ENCODE peak calls at places on chromosome 20, in four cellular contexts. One of them, this sample, is unnamed.

GRCh38 chr20:9617940-9618339 is 103.5 kb downstream of the LAMP5 start:
- DNase-seq in H7: peak; percentile 35
- DNase-seq in testis: peak; percentile 58
- DNase-seq in CD4-positive, alpha-beta T cell: no peak
- DNase-seq in this sample: peak; percentile 7

GRCh38 chr20:3041818-3042504 is 1.5 kb upstream of the GNRH2 start:
- DNase-seq in H7: no peak
- DNase-seq in testis: no peak
- DNase-seq in CD4-positive, alpha-beta T cell: no peak
- DNase-seq in this sample: no peak

GRCh38 chr20:48102821-48103635 is 317.7 kb upstream of the SULF2 start:
- DNase-seq in H7: no peak
- DNase-seq in testis: peak; percentile 46
- DNase-seq in CD4-positive, alpha-beta T cell: peak; percentile 22
- DNase-seq in this sample: no peak

GRCh38 chr20:59580208-59580980 is 23.9 kb upstream of the PHACTR3 start:
- DNase-seq in H7: no peak
- DNase-seq in testis: no peak
- DNase-seq in CD4-positive, alpha-beta T cell: no peak
- DNase-seq in this sample: no peak

GRCh38 chr20:13131688-13132087 is 89.4 kb upstream of the ISM1 start:
- DNase-seq in H7: no peak
- DNase-seq in testis: no peak
- DNase-seq in CD4-positive, alpha-beta T cell: no peak
- DNase-seq in this sample: no peak

GRCh38 chr20:44495257-44495656 is 19.6 kb downstream of the TTPAL start:
- DNase-seq in H7: no peak
- DNase-seq in testis: no peak
- DNase-seq in CD4-positive, alpha-beta T cell: no peak
- DNase-seq in this sample: no peak

GRCh38 chr20:6746901-6747609 is 20.4 kb upstream of the BMP2 start:
- DNase-seq in H7: no peak
- DNase-seq in testis: no peak
- DNase-seq in CD4-positive, alpha-beta T cell: no peak
- DNase-seq in this sample: no peak

GRCh38 chr20:41218466-41218865 is 81.1 kb downstream of the PLCG1 start:
- DNase-seq in H7: no peak
- DNase-seq in testis: peak; percentile 42
- DNase-seq in CD4-positive, alpha-beta T cell: no peak
- DNase-seq in this sample: no peak

GRCh38 chr20:3045042-3045815 is 623 bp upstream of the MRPS26 start:
- DNase-seq in H7: no peak
- DNase-seq in testis: peak; percentile 78
- DNase-seq in CD4-positive, alpha-beta T cell: no peak
- DNase-seq in this sample: peak; percentile 80

GRCh38 chr20:62314711-62315302 is 12.0 kb downstream of the ADRM1 start:
- DNase-seq in H7: no peak
- DNase-seq in testis: no peak
- DNase-seq in CD4-positive, alpha-beta T cell: no peak
- DNase-seq in this sample: no peak

GRCh38 chr20:1761116-1761515 is 103.5 kb upstream of the SIRPG start:
- DNase-seq in H7: no peak
- DNase-seq in testis: no peak
- DNase-seq in CD4-positive, alpha-beta T cell: no peak
- DNase-seq in this sample: no peak

GRCh38 chr20:63284083-63284440 is 8.9 kb upstream of the COL20A1 start:
- DNase-seq in H7: no peak
- DNase-seq in testis: no peak
- DNase-seq in CD4-positive, alpha-beta T cell: no peak
- DNase-seq in this sample: no peak

GRCh38 chr20:53040678-53041674 is 68.8 kb downstream of the TSHZ2 start:
- DNase-seq in H7: no peak
- DNase-seq in testis: no peak
- DNase-seq in CD4-positive, alpha-beta T cell: peak; percentile 38
- DNase-seq in this sample: peak; percentile 59

GRCh38 chr20:3479759-3480615 is 9.2 kb downstream of the ATRN start:
- DNase-seq in H7: no peak
- DNase-seq in testis: no peak
- DNase-seq in CD4-positive, alpha-beta T cell: no peak
- DNase-seq in this sample: no peak

GRCh38 chr20:57392512-57393271 is 1.5 kb downstream of the RBM38 start:
- DNase-seq in H7: peak; percentile 67
- DNase-seq in testis: no peak
- DNase-seq in CD4-positive, alpha-beta T cell: peak; percentile 77
- DNase-seq in this sample: no peak

GRCh38 chr20:51023617-51024155 is 779 bp upstream of the KCNG1 start:
- DNase-seq in H7: peak; percentile 71
- DNase-seq in testis: no peak
- DNase-seq in CD4-positive, alpha-beta T cell: no peak
- DNase-seq in this sample: no peak

GRCh38 chr20:63974402-63975200 is 4.8 kb downstream of the SAMD10 start:
- DNase-seq in H7: peak; percentile 65
- DNase-seq in testis: no peak
- DNase-seq in CD4-positive, alpha-beta T cell: no peak
- DNase-seq in this sample: peak; percentile 38

GRCh38 chr20:41072919-41073318 is 44.3 kb downstream of the TOP1 start:
- DNase-seq in H7: no peak
- DNase-seq in testis: no peak
- DNase-seq in CD4-positive, alpha-beta T cell: no peak
- DNase-seq in this sample: no peak

GRCh38 chr20:17227669-17228623 is 1.1 kb downstream of the PCSK2 start:
- DNase-seq in H7: peak; percentile 71
- DNase-seq in testis: peak; percentile 45
- DNase-seq in CD4-positive, alpha-beta T cell: no peak
- DNase-seq in this sample: no peak

GRCh38 chr20:48192109-48192508 is 406.8 kb upstream of the SULF2 start:
- DNase-seq in H7: peak; percentile 70
- DNase-seq in testis: peak; percentile 36
- DNase-seq in CD4-positive, alpha-beta T cell: no peak
- DNase-seq in this sample: no peak

GRCh38 chr20:10466325-10466724 is 31.2 kb downstream of the SLX4IP start:
- DNase-seq in H7: peak; percentile 21
- DNase-seq in testis: no peak
- DNase-seq in CD4-positive, alpha-beta T cell: no peak
- DNase-seq in this sample: peak; percentile 81

GRCh38 chr20:18847226-18847625 is 33.6 kb downstream of the SCP2D1 start:
- DNase-seq in H7: no peak
- DNase-seq in testis: no peak
- DNase-seq in CD4-positive, alpha-beta T cell: no peak
- DNase-seq in this sample: peak; percentile 39

GRCh38 chr20:47099749-47100515 is 205.3 kb downstream of the EYA2 start:
- DNase-seq in H7: no peak
- DNase-seq in testis: peak; percentile 28
- DNase-seq in CD4-positive, alpha-beta T cell: no peak
- DNase-seq in this sample: no peak

GRCh38 chr20:63357921-63358905 is 2.9 kb downstream of the CHRNA4 start:
- DNase-seq in H7: no peak
- DNase-seq in testis: peak; percentile 61
- DNase-seq in CD4-positive, alpha-beta T cell: no peak
- DNase-seq in this sample: no peak

GRCh38 chr20:17811605-17811965 is 111.8 kb downstream of the BANF2 start:
- DNase-seq in H7: no peak
- DNase-seq in testis: no peak
- DNase-seq in CD4-positive, alpha-beta T cell: no peak
- DNase-seq in this sample: no peak

GRCh38 chr20:51184289-51184688 is 161.4 kb upstream of the KCNG1 start:
- DNase-seq in H7: no peak
- DNase-seq in testis: no peak
- DNase-seq in CD4-positive, alpha-beta T cell: no peak
- DNase-seq in this sample: no peak

GRCh38 chr20:40189621-40190020 is 499.4 kb downstream of the MAFB start:
- DNase-seq in H7: no peak
- DNase-seq in testis: no peak
- DNase-seq in CD4-positive, alpha-beta T cell: no peak
- DNase-seq in this sample: no peak

GRCh38 chr20:4597215-4597614 is 124.5 kb upstream of the PRND start:
- DNase-seq in H7: no peak
- DNase-seq in testis: no peak
- DNase-seq in CD4-positive, alpha-beta T cell: no peak
- DNase-seq in this sample: no peak

GRCh38 chr20:36573103-36573797 is at the start of gene TGIF2:
- DNase-seq in H7: peak; percentile 99
- DNase-seq in testis: peak; percentile 92
- DNase-seq in CD4-positive, alpha-beta T cell: peak; percentile 87
- DNase-seq in this sample: peak; percentile 97

GRCh38 chr20:63700199-63701050 is 4.0 kb downstream of the TNFRSF6B start:
- DNase-seq in H7: peak; percentile 67
- DNase-seq in testis: no peak
- DNase-seq in CD4-positive, alpha-beta T cell: no peak
- DNase-seq in this sample: peak; percentile 22

GRCh38 chr20:63092660-63093215 is 86.0 kb upstream of the BHLHE23 start:
- DNase-seq in H7: no peak
- DNase-seq in testis: peak; percentile 10
- DNase-seq in CD4-positive, alpha-beta T cell: peak; percentile 17
- DNase-seq in this sample: peak; percentile 55

GRCh38 chr20:2746636-2747265 is 53.7 kb downstream of the CPXM1 start:
- DNase-seq in H7: no peak
- DNase-seq in testis: no peak
- DNase-seq in CD4-positive, alpha-beta T cell: no peak
- DNase-seq in this sample: no peak

GRCh38 chr20:57122481-57123138 is 143.8 kb downstream of the BMP7 start:
- DNase-seq in H7: no peak
- DNase-seq in testis: no peak
- DNase-seq in CD4-positive, alpha-beta T cell: no peak
- DNase-seq in this sample: no peak

This sample was measured in SJCRH30.